ENCODE peak calls at places on chromosomes 6 and 20, in six cellular contexts. R is thyroid gland, S is A549, G is IMR-90, B is prostate gland, H is B cell. E is an unnamed sample.

GRCh38 chr6:130453230-130453629 is 87.4 kb downstream of the TMEM200A start:
- DNase-seq in S (peak), R (no peak), H (no peak), G (peak), B (no peak), E (peak)

GRCh38 chr20:61118429-61119224 is 133.4 kb upstream of the CDH4 start:
- DNase-seq in B (no peak), H (no peak), R (no peak), S (peak), G (peak), E (no peak)

GRCh38 chr20:51469578-51470520 is 72.7 kb downstream of the NFATC2 start:
- DNase-seq in S (no peak), H (no peak), B (no peak), G (no peak), R (peak), E (no peak)

GRCh38 chr6:90025418-90026089 is 131.3 kb downstream of the GJA10 start:
- DNase-seq in S (peak), G (peak), H (no peak), B (no peak), R (no peak), E (no peak)

GRCh38 chr20:2358006-2358405 is 22.7 kb upstream of the TGM6 start:
- DNase-seq in R (no peak), S (no peak), H (no peak), G (no peak), B (no peak), E (no peak)

GRCh38 chr6:166595061-166595780 is 8.7 kb upstream of the RAMACL start:
- DNase-seq in S (no peak), G (peak), H (no peak), B (no peak), R (no peak), E (no peak)

GRCh38 chr20:37179671-37180524 is 550 bp upstream of the MROH8 start:
- DNase-seq in H (no peak), B (no peak), G (peak), S (peak), R (no peak), E (no peak)

GRCh38 chr6:107715523-107716321 is 108.4 kb downstream of the SCML4 start:
- DNase-seq in S (no peak), G (no peak), H (no peak), B (no peak), R (no peak), E (no peak)

GRCh38 chr6:169172435-169172834 is 81.2 kb downstream of the THBS2 start:
- DNase-seq in S (peak), B (no peak), H (no peak), R (peak), G (peak), E (no peak)

GRCh38 chr20:47727170-47727880 is 58.0 kb downstream of the SULF2 start:
- DNase-seq in S (no peak), R (no peak), G (no peak), H (peak), B (no peak), E (peak)

DNA sequence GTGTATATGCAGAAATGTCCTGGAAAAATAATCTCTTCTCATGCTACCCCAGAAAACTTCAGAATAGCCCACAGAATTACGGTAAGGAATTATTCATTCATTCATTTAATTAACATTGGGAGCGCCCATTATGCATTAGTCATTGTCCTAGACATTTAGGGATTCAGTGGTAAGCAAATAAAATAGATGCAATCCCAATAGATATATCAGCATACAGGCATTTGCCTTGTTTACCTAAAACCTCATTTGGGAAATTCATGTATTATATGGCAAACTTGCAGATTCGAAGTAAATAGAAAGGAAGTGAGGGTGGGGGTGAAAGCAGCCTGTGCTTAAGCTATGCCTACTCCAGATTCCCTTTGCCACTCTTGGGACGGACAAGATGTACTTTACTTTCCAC is 89.3 kb downstream of the PDE7B start:
- DNase-seq in R (no peak), H (no peak), G (no peak), B (no peak), S (no peak), E (no peak)
- TF ChIP-seq CTCF in R (no peak), H (no peak), G (no peak), B (no peak), S (no peak), E (no peak)

GRCh38 chr20:19975901-19976300 is 41.3 kb upstream of the NAA20 start:
- DNase-seq in H (no peak), R (peak), B (no peak), G (no peak), S (peak), E (no peak)
- TF ChIP-seq CTCF in H (no peak), R (no peak), B (no peak), G (no peak), S (no peak), E (no peak)

DNA sequence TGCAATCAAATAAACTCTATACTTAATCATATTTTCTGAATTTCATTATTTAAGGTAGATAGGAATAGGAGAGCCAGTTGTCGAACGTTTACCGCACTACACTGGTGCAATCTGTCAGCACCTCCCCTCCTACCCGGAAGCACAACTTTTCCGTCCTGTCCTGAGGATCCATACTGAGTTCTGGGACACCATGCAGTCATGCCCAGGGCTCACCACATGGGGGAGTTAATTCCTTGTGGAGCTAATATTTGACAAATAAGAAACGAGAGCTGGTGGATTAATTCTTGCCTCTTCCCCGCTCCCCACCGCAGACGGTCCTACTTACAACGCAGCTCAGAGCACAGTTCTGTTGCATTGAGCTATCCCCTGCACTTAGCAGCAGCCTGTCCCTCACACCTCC is 107.7 kb upstream of the RALGAPA2 start:
- DNase-seq in R (no peak), S (peak), B (no peak), H (no peak), G (no peak), E (no peak)
- TF ChIP-seq CTCF in R (no peak), S (no peak), B (no peak), H (no peak), G (peak), E (peak)

GRCh38 chr20:62708591-62709536 is at the start of gene NTSR1:
- DNase-seq in G (no peak), H (no peak), B (no peak), R (no peak), S (peak), E (no peak)
- TF ChIP-seq CTCF in G (peak), H (no peak), B (no peak), R (no peak), S (no peak), E (no peak)

GRCh38 chr20:55057779-55058415 is 582.5 kb downstream of the DOK5 start:
- DNase-seq in B (no peak), R (no peak), H (no peak), G (no peak), S (no peak), E (no peak)
- TF ChIP-seq CTCF in B (no peak), R (no peak), H (no peak), G (no peak), S (no peak), E (no peak)

DNA sequence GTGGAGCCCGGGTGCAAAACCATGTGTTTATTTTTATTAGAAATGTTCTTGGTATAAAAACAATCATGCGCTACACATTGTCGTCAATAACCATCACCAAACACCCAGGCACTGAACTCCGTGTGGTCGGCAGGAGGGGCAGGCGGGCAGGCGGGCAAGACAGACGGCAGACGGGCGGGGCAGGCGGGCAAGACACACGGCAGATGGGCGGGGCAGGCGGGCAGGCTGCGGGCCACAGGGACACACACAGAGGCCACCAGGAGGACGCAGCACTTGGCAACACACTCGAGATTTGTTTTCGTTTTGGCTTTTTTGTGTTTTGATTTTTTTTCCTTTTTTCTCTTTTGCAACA is 124.1 kb downstream of the GRM4 start:
- DNase-seq in R (no peak), B (peak), H (no peak), G (no peak), S (no peak), E (no peak)
- TF ChIP-seq CTCF in R (no peak), B (peak), H (no peak), G (no peak), S (no peak), E (no peak)

E was measured in GM13977.